ENCODE peak calls at places on chromosomes 4 and X, in five cellular contexts. One of them, this sample, is unnamed.

GRCh38 chrX:13396887-13397286 is 77.0 kb upstream of the ATXN3L start:
- DNase-seq in body of pancreas: no peak
- DNase-seq in WERI-Rb-1: no peak
- DNase-seq in stomach: no peak
- DNase-seq in BJ: no peak
- DNase-seq in this sample: peak; percentile 38

GRCh38 chrX:13022926-13023325 is 21.5 kb downstream of the FAM9C start:
- DNase-seq in body of pancreas: no peak
- DNase-seq in WERI-Rb-1: no peak
- DNase-seq in stomach: no peak
- DNase-seq in BJ: no peak
- DNase-seq in this sample: no peak

GRCh38 chr4:158824425-158825274 is 55.8 kb downstream of the FNIP2 start:
- DNase-seq in body of pancreas: no peak
- DNase-seq in WERI-Rb-1: no peak
- DNase-seq in stomach: peak; percentile 61
- DNase-seq in BJ: peak; percentile 19
- DNase-seq in this sample: peak; percentile 28

GRCh38 chrX:36950495-36951253 is 57.5 kb upstream of the FAM47C start:
- DNase-seq in body of pancreas: no peak
- DNase-seq in WERI-Rb-1: no peak
- DNase-seq in stomach: no peak
- DNase-seq in BJ: no peak
- DNase-seq in this sample: no peak

GRCh38 chrX:1323315-1323714 is 13.3 kb upstream of the IL3RA start:
- DNase-seq in body of pancreas: peak; percentile 52
- DNase-seq in WERI-Rb-1: peak; percentile 80
- DNase-seq in stomach: peak; percentile 32
- DNase-seq in BJ: no peak
- DNase-seq in this sample: no peak

GRCh38 chr4:146643812-146644401 is 5.2 kb downstream of the POU4F2 start:
- DNase-seq in body of pancreas: no peak
- DNase-seq in WERI-Rb-1: no peak
- DNase-seq in stomach: no peak
- DNase-seq in BJ: no peak
- DNase-seq in this sample: peak; percentile 45

GRCh38 chr4:141195095-141195707 is 25.5 kb upstream of the ZNF330 start:
- DNase-seq in body of pancreas: peak; percentile 33
- DNase-seq in WERI-Rb-1: peak; percentile 53
- DNase-seq in stomach: no peak
- DNase-seq in BJ: no peak
- DNase-seq in this sample: no peak

GRCh38 chrX:132393992-132394391 is 94.8 kb downstream of the MBNL3 start:
- DNase-seq in body of pancreas: no peak
- DNase-seq in WERI-Rb-1: no peak
- DNase-seq in stomach: no peak
- DNase-seq in BJ: no peak
- DNase-seq in this sample: no peak

GRCh38 chrX:19350831-19351447 is 7.2 kb downstream of the PDHA1 start:
- DNase-seq in body of pancreas: no peak
- DNase-seq in WERI-Rb-1: no peak
- DNase-seq in stomach: no peak
- DNase-seq in BJ: no peak
- DNase-seq in this sample: no peak

GRCh38 chr4:2333356-2333841 is 71.5 kb upstream of the MXD4 start:
- DNase-seq in body of pancreas: no peak
- DNase-seq in WERI-Rb-1: peak; percentile 48
- DNase-seq in stomach: peak; percentile 76
- DNase-seq in BJ: no peak
- DNase-seq in this sample: no peak

GRCh38 chr4:149980941-149981340 is 97.3 kb upstream of the DCLK2 start:
- DNase-seq in body of pancreas: peak; percentile 49
- DNase-seq in WERI-Rb-1: peak; percentile 56
- DNase-seq in stomach: peak; percentile 44
- DNase-seq in BJ: no peak
- DNase-seq in this sample: peak; percentile 59

GRCh38 chrX:24375732-24376131 is 15.3 kb downstream of the SUPT20HL1 start:
- DNase-seq in body of pancreas: no peak
- DNase-seq in WERI-Rb-1: no peak
- DNase-seq in stomach: no peak
- DNase-seq in BJ: no peak
- DNase-seq in this sample: no peak

GRCh38 chr4:158538911-158539310 is 17.2 kb downstream of the RXFP1 start:
- DNase-seq in body of pancreas: peak; percentile 3
- DNase-seq in WERI-Rb-1: no peak
- DNase-seq in stomach: no peak
- DNase-seq in BJ: no peak
- DNase-seq in this sample: no peak

GRCh38 chrX:136689441-136689840 is 41.5 kb downstream of the CD40LG start:
- DNase-seq in body of pancreas: no peak
- DNase-seq in WERI-Rb-1: no peak
- DNase-seq in stomach: no peak
- DNase-seq in BJ: no peak
- DNase-seq in this sample: peak; percentile 31

GRCh38 chrX:136635235-136635634 is 12.7 kb upstream of the CD40LG start:
- DNase-seq in body of pancreas: no peak
- DNase-seq in WERI-Rb-1: no peak
- DNase-seq in stomach: no peak
- DNase-seq in BJ: no peak
- DNase-seq in this sample: no peak

GRCh38 chr4:71456841-71457240 is 118.0 kb downstream of the SLC4A4 start:
- DNase-seq in body of pancreas: no peak
- DNase-seq in WERI-Rb-1: no peak
- DNase-seq in stomach: no peak
- DNase-seq in BJ: peak; percentile 66
- DNase-seq in this sample: peak; percentile 77

GRCh38 chrX:17697191-17697590 is 40.1 kb upstream of the SCML1 start:
- DNase-seq in body of pancreas: no peak
- DNase-seq in WERI-Rb-1: no peak
- DNase-seq in stomach: no peak
- DNase-seq in BJ: no peak
- DNase-seq in this sample: no peak

GRCh38 chrX:13043938-13044337 is 482 bp downstream of the FAM9C start:
- DNase-seq in body of pancreas: no peak
- DNase-seq in WERI-Rb-1: no peak
- DNase-seq in stomach: no peak
- DNase-seq in BJ: no peak
- DNase-seq in this sample: no peak

GRCh38 chr4:1251773-1252066 is 2.8 kb upstream of the CTBP1 start:
- DNase-seq in body of pancreas: no peak
- DNase-seq in WERI-Rb-1: no peak
- DNase-seq in stomach: no peak
- DNase-seq in BJ: no peak
- DNase-seq in this sample: no peak

GRCh38 chr4:85913925-85914694 is 439.2 kb downstream of the ARHGAP24 start:
- DNase-seq in body of pancreas: no peak
- DNase-seq in WERI-Rb-1: no peak
- DNase-seq in stomach: no peak
- DNase-seq in BJ: no peak
- DNase-seq in this sample: no peak

GRCh38 chr4:138308421-138308820 is 66.3 kb upstream of the SLC7A11 start:
- DNase-seq in body of pancreas: no peak
- DNase-seq in WERI-Rb-1: no peak
- DNase-seq in stomach: no peak
- DNase-seq in BJ: peak; percentile 61
- DNase-seq in this sample: peak; percentile 70

GRCh38 chr4:16667464-16667863 is 231.0 kb downstream of the LDB2 start:
- DNase-seq in body of pancreas: no peak
- DNase-seq in WERI-Rb-1: no peak
- DNase-seq in stomach: no peak
- DNase-seq in BJ: peak; percentile 81
- DNase-seq in this sample: peak; percentile 80

GRCh38 chr4:139568206-139568969 is 12.4 kb upstream of the SETD7 start:
- DNase-seq in body of pancreas: no peak
- DNase-seq in WERI-Rb-1: no peak
- DNase-seq in stomach: no peak
- DNase-seq in BJ: no peak
- DNase-seq in this sample: no peak

GRCh38 chrX:151702021-151702714 is 6.9 kb downstream of the PRRG3 start:
- DNase-seq in body of pancreas: no peak
- DNase-seq in WERI-Rb-1: no peak
- DNase-seq in stomach: no peak
- DNase-seq in BJ: no peak
- DNase-seq in this sample: no peak

GRCh38 chr4:561456-561855 is 14.6 kb downstream of the TMEM271 start:
- DNase-seq in body of pancreas: no peak
- DNase-seq in WERI-Rb-1: no peak
- DNase-seq in stomach: no peak
- DNase-seq in BJ: no peak
- DNase-seq in this sample: no peak

GRCh38 chr4:145279122-145279960 is 99.0 kb upstream of the OTUD4 start:
- DNase-seq in body of pancreas: no peak
- DNase-seq in WERI-Rb-1: peak; percentile 36
- DNase-seq in stomach: no peak
- DNase-seq in BJ: peak; percentile 88
- DNase-seq in this sample: peak; percentile 85

GRCh38 chr4:40059362-40059761 is 2.7 kb downstream of the N4BP2 start:
- DNase-seq in body of pancreas: no peak
- DNase-seq in WERI-Rb-1: no peak
- DNase-seq in stomach: no peak
- DNase-seq in BJ: no peak
- DNase-seq in this sample: no peak

GRCh38 chr4:40056722-40057539 is at the start of gene N4BP2:
- DNase-seq in body of pancreas: peak; percentile 91
- DNase-seq in WERI-Rb-1: peak; percentile 92
- DNase-seq in stomach: peak; percentile 88
- DNase-seq in BJ: no peak
- DNase-seq in this sample: peak; percentile 89

GRCh38 chr4:40057540-40058091 is 966 bp downstream of the N4BP2 start:
- DNase-seq in body of pancreas: peak; percentile 94
- DNase-seq in WERI-Rb-1: peak; percentile 81
- DNase-seq in stomach: peak; percentile 84
- DNase-seq in BJ: peak; percentile 71
- DNase-seq in this sample: peak; percentile 97

GRCh38 chr4:40058121-40058520 is 1.5 kb downstream of the N4BP2 start:
- DNase-seq in body of pancreas: no peak
- DNase-seq in WERI-Rb-1: no peak
- DNase-seq in stomach: no peak
- DNase-seq in BJ: no peak
- DNase-seq in this sample: no peak

GRCh38 chr4:40058854-40059253 is 2.2 kb downstream of the N4BP2 start:
- DNase-seq in body of pancreas: no peak
- DNase-seq in WERI-Rb-1: no peak
- DNase-seq in stomach: no peak
- DNase-seq in BJ: no peak
- DNase-seq in this sample: no peak
- H3K4me3 ChIP-seq in body of pancreas: no peak overlapping the region
- H3K4me3 ChIP-seq in WERI-Rb-1: no peak overlapping the region
- H3K4me3 ChIP-seq in stomach: no peak overlapping the region
- H3K4me3 ChIP-seq in BJ: no peak overlapping the region
- H3K4me3 ChIP-seq in this sample: peak overlapping the region; percentile 72

DNA sequence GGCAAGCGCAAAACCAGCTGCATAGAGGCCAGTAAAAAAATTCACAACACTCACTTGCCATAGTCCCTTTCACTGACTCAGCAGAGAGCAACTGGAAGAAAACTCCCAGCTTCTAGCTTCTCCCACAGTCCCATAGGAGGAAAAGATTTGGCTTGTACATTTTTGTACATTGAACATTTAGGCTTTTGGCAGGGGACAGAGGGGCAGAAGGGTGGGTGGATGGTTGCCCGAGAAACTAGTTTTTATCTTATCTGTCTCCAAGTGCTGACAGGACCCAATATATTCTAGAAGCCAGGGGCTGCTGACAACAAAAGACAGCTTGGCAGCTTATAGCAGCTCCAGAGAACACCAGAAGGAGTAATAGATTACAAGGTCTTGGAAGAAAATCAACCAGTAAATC is 124.7 kb downstream of the NDST3 start:
- DNase-seq in body of pancreas: no peak
- DNase-seq in WERI-Rb-1: peak; percentile 18
- DNase-seq in stomach: no peak
- DNase-seq in BJ: no peak
- DNase-seq in this sample: no peak
- H3K4me3 ChIP-seq in body of pancreas: no peak overlapping the region
- H3K4me3 ChIP-seq in WERI-Rb-1: no peak overlapping the region
- H3K4me3 ChIP-seq in stomach: no peak overlapping the region
- H3K4me3 ChIP-seq in BJ: no peak overlapping the region
- H3K4me3 ChIP-seq in this sample: no peak overlapping the region

GRCh38 chr4:101027721-101028120 is 319.6 kb downstream of the PPP3CA start:
- DNase-seq in body of pancreas: no peak
- DNase-seq in WERI-Rb-1: no peak
- DNase-seq in stomach: no peak
- DNase-seq in BJ: no peak
- DNase-seq in this sample: no peak
- H3K4me3 ChIP-seq in body of pancreas: no peak overlapping the region
- H3K4me3 ChIP-seq in WERI-Rb-1: no peak overlapping the region
- H3K4me3 ChIP-seq in stomach: no peak overlapping the region
- H3K4me3 ChIP-seq in BJ: no peak overlapping the region
- H3K4me3 ChIP-seq in this sample: no peak overlapping the region

DNA sequence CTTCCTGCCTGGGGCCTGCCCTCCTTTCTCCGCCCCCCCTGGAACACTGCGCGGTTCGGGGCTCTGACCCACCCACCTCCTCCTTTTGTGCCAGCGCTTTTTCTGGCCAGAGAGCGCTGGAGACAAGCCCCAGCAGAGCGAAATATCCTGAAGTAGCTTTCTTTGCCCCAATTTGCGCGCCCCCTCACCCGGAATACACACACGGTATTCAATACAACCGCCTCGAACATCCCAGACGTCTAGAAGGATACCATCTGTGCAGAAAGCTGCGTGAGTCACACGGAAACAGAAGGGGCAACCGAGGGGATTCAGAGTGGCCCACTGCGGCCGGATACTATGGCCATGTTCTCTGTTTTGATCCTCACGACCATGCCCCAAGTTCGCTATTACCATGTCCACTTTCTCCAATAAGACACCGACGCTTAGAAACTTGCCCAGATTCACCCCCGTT is 290 bp upstream of the SRPX start:
- DNase-seq in body of pancreas: no peak
- DNase-seq in WERI-Rb-1: no peak
- DNase-seq in stomach: no peak
- DNase-seq in BJ: no peak
- DNase-seq in this sample: peak; percentile 52
- H3K4me3 ChIP-seq in body of pancreas: no peak overlapping the region
- H3K4me3 ChIP-seq in WERI-Rb-1: peak overlapping the region; percentile 53
- H3K4me3 ChIP-seq in stomach: peak overlapping the region; percentile 48
- H3K4me3 ChIP-seq in BJ: peak overlapping the region; percentile 63
- H3K4me3 ChIP-seq in this sample: peak overlapping the region; percentile 60